ENCODE peak calls at places on chromosome 2, in five cellular contexts. Q is pancreas, J is C1 segment of cervical spinal cord, T is fibroblast of gingiva, U is body of pancreas. A is an unnamed sample.
A peak's percentile ranks its signal among the peaks of the same experiment; 100 is the strongest.

GRCh38 chr2:71831208-71831577 is 316.5 kb downstream of the CYP26B1 start:
- DNase-seq in Q (no peak), J (no peak), T (peak; percentile 68), U (no peak), A (peak; percentile 15)

GRCh38 chr2:55862269-55862668 is 61.3 kb downstream of the EFEMP1 start:
- DNase-seq in Q (no peak), J (no peak), T (peak; percentile 99), U (no peak), A (no peak)

GRCh38 chr2:225454412-225454811 is 54.9 kb downstream of the NYAP2 start:
- DNase-seq in Q (no peak), J (no peak), T (no peak), U (no peak), A (no peak)

GRCh38 chr2:172216348-172216933 is 113.7 kb upstream of the DLX2 start:
- DNase-seq in Q (peak; percentile 16), J (no peak), T (no peak), U (no peak), A (no peak)

GRCh38 chr2:214492152-214492551 is 81.3 kb downstream of the VWC2L start:
- DNase-seq in Q (no peak), J (no peak), T (no peak), U (no peak), A (no peak)

GRCh38 chr2:189412330-189412953 is 28.8 kb upstream of the WDR75 start:
- DNase-seq in Q (peak; percentile 7), J (no peak), T (peak; percentile 70), U (peak; percentile 33), A (no peak)

GRCh38 chr2:86352137-86352931 is 14.9 kb upstream of the REEP1 start:
- DNase-seq in Q (peak; percentile 70), J (no peak), T (no peak), U (peak; percentile 62), A (no peak)

GRCh38 chr2:45543257-45543656 is 67.8 kb downstream of the SRBD1 start:
- DNase-seq in Q (no peak), J (no peak), T (no peak), U (no peak), A (no peak)

GRCh38 chr2:134074619-134075018 is 179.3 kb upstream of the MGAT5 start:
- DNase-seq in Q (no peak), J (no peak), T (no peak), U (no peak), A (no peak)

GRCh38 chr2:148020036-148020357 is 540 bp downstream of the ORC4 start:
- DNase-seq in Q (no peak), J (no peak), T (no peak), U (no peak), A (no peak)

A was measured in left colon.